ENCODE peak calls at places on chromosomes 1 and 21, in ten cellular contexts. B is RWPE1, X is OCI-LY7, F is foreskin fibroblast, R is suprapubic skin, S is tibial nerve, P is type B pancreatic cell, V is glutamatergic neuron, M is kidney epithelial cell, I is upper lobe of right lung. W is an unnamed sample.

GRCh38 chr1:66331641-66332523 is 202.1 kb upstream of the SGIP1 start:
- DNase-seq in V (peak; percentile 24), P (no peak), S (peak; percentile 24), B (no peak), X (peak; percentile 61), F (peak; percentile 86), R (no peak), I (peak; percentile 74), M (peak; percentile 19), W (peak; percentile 98)

GRCh38 chr1:32066489-32066873 is 6.3 kb upstream of the TMEM39B start:
- DNase-seq in X (peak; percentile 52), V (no peak), P (no peak), S (peak; percentile 43), R (no peak), I (no peak), B (peak; percentile 79), F (peak; percentile 96), M (no peak), W (peak; percentile 65)

GRCh38 chr1:230205719-230206198 is 138.7 kb downstream of the GALNT2 start:
- DNase-seq in M (no peak), X (no peak), B (no peak), V (no peak), P (no peak), R (no peak), F (no peak), S (no peak), I (no peak), W (peak; percentile 29)

GRCh38 chr1:9882296-9882944 is 27.6 kb downstream of the CTNNBIP1 start:
- DNase-seq in B (no peak), V (no peak), P (no peak), F (no peak), X (no peak), S (no peak), M (no peak), I (no peak), R (no peak), W (no peak)

GRCh38 chr1:66284746-66285145 is 249.2 kb upstream of the SGIP1 start:
- DNase-seq in P (no peak), R (no peak), M (no peak), B (no peak), F (no peak), S (no peak), V (no peak), X (no peak), I (no peak), W (no peak)

GRCh38 chr1:53093451-53093754 is 31.4 kb downstream of the PODN start:
- DNase-seq in V (peak; percentile 14), F (no peak), S (no peak), B (no peak), P (no peak), X (no peak), M (no peak), R (no peak), I (no peak), W (no peak)

GRCh38 chr1:43513471-43514173 is 17.1 kb upstream of the PTPRF start:
- DNase-seq in R (peak; percentile 6), S (no peak), M (no peak), X (no peak), V (no peak), P (no peak), I (no peak), F (no peak), B (no peak), W (no peak)

GRCh38 chr1:182080955-182081582 is 19.6 kb upstream of the ZNF648 start:
- DNase-seq in R (no peak), S (no peak), M (no peak), F (peak; percentile 62), I (no peak), P (peak; percentile 24), V (no peak), B (peak; percentile 36), X (peak; percentile 36), W (peak; percentile 29)

GRCh38 chr1:69824932-69825331 is 257.2 kb downstream of the LRRC7 start:
- DNase-seq in B (no peak), S (no peak), V (peak; percentile 61), F (peak; percentile 55), M (no peak), I (no peak), R (no peak), X (no peak), P (no peak), W (no peak)

DNA sequence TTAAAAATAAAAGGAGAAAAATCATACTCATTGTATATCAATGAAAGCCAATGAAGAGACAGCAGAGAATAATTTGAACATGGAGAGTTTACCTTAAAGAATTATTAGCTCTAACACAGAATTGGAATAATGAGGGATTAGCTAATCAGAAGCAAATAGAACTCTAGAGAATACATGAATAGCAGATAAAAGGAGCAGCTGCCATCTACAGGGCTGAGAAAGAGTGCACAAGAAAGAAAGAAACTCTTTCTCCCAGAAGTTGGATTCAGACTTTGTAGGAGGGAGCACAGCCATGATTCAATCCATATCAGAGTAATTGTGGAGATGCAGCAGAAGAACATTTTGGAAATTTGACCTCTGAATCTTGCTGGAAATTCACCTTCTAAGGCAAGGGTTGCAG is 1171.2 kb downstream of the PLA2G4A start:
- DNase-seq in V (no peak), P (no peak), R (no peak), F (no peak), I (no peak), S (no peak), M (no peak), X (no peak), B (peak; percentile 10), W (no peak)
- TF ChIP-seq CTCF in V (no peak), P (no peak), R (no peak), F (no peak), I (no peak), S (no peak), M (no peak), X (no peak), B (no peak), W (peak; percentile 36)

GRCh38 chr1:154404984-154405761 is at the start of gene IL6R:
- DNase-seq in R (peak; percentile 97), F (peak; percentile 97), V (peak; percentile 64), S (peak; percentile 90), M (peak; percentile 69), P (peak; percentile 77), X (peak; percentile 16), I (peak; percentile 97), B (peak; percentile 84), W (peak; percentile 94)
- TF ChIP-seq CTCF in R (peak; percentile 44), F (peak; percentile 35), V (no peak), S (peak; percentile 36), M (peak; percentile 72), P (no peak), X (peak; percentile 30), I (peak; percentile 42), B (peak; percentile 66), W (peak; percentile 74)

GRCh38 chr1:76336951-76337371 is 262.4 kb downstream of the ST6GALNAC3 start:
- DNase-seq in R (no peak), S (peak; percentile 49), M (no peak), B (no peak), F (peak; percentile 98), V (no peak), P (peak; percentile 72), X (peak; percentile 5), I (peak; percentile 74), W (peak; percentile 48)

GRCh38 chr1:76330993-76331603 is 256.6 kb downstream of the ST6GALNAC3 start:
- DNase-seq in F (peak; percentile 79), B (peak; percentile 31), I (no peak), R (no peak), P (no peak), M (peak; percentile 21), S (no peak), V (peak; percentile 42), X (peak; percentile 69), W (peak; percentile 61)
- TF ChIP-seq CTCF in F (peak; percentile 85), B (peak; percentile 81), I (peak; percentile 90), R (peak; percentile 69), P (peak; percentile 94), M (peak; percentile 87), S (peak; percentile 82), V (peak; percentile 97), X (peak; percentile 98), W (peak; percentile 97)

GRCh38 chr21:15592271-15592860 is 137.4 kb upstream of the USP25 start:
- DNase-seq in M (peak; percentile 4), P (no peak), B (peak; percentile 20), I (no peak), S (no peak), R (no peak), F (peak; percentile 61), X (peak; percentile 51), V (no peak), W (peak; percentile 33)
- TF ChIP-seq CTCF in M (peak; percentile 56), P (peak; percentile 92), B (peak; percentile 68), I (peak; percentile 55), S (peak; percentile 46), R (peak; percentile 15), F (peak; percentile 51), X (peak; percentile 89), V (peak; percentile 66), W (peak; percentile 79)

GRCh38 chr1:180181048-180181447 is 26.4 kb downstream of the QSOX1 start:
- DNase-seq in I (peak; percentile 16), X (no peak), P (no peak), M (no peak), B (no peak), F (peak; percentile 31), S (no peak), R (no peak), V (peak; percentile 43), W (no peak)

GRCh38 chr1:180177931-180178330 is 23.3 kb downstream of the QSOX1 start:
- DNase-seq in M (no peak), R (no peak), P (no peak), S (no peak), X (no peak), B (no peak), I (peak; percentile 23), F (no peak), V (no peak), W (no peak)

GRCh38 chr1:180178511-180179161 is 24.0 kb downstream of the QSOX1 start:
- DNase-seq in F (peak; percentile 76), R (no peak), X (peak; percentile 61), I (peak; percentile 78), P (no peak), M (no peak), S (peak; percentile 34), V (peak; percentile 89), B (peak; percentile 59), W (peak; percentile 29)

GRCh38 chr1:180176965-180177364 is 22.3 kb downstream of the QSOX1 start:
- DNase-seq in F (no peak), V (no peak), M (no peak), S (no peak), R (no peak), B (no peak), P (no peak), X (no peak), I (no peak), W (no peak)

GRCh38 chr1:180179162-180179957 is 24.7 kb downstream of the QSOX1 start:
- DNase-seq in P (no peak), I (peak; percentile 34), R (no peak), F (no peak), M (no peak), S (no peak), X (no peak), B (no peak), V (peak; percentile 17), W (no peak)
- TF ChIP-seq CTCF in P (no peak), I (peak; percentile 2), R (no peak), F (no peak), M (no peak), S (no peak), X (no peak), B (peak; percentile 44), V (peak; percentile 34), W (peak; percentile 70)

GRCh38 chr1:71343686-71344416 is 263.0 kb upstream of the ZRANB2 start:
- DNase-seq in S (no peak), V (no peak), F (no peak), I (no peak), P (no peak), B (no peak), X (peak; percentile 0), M (no peak), R (no peak), W (no peak)
- TF ChIP-seq CTCF in S (no peak), V (peak; percentile 10), F (no peak), I (no peak), P (no peak), B (no peak), X (peak; percentile 61), M (peak; percentile 22), R (no peak), W (peak; percentile 38)

W was measured in HFFc6.